ENCODE peak calls at places on chromosomes 6 and 20, in ten cellular contexts. L, H, F, W, N, Z, J, T, U and G are unnamed samples.
A peak's percentile ranks its signal among the peaks of the same experiment; 100 is the strongest.

GRCh38 chr6:41538556-41539182 is 7.5 kb upstream of the FOXP4 start:
- DNase-seq in L (no peak), H (no peak), F (no peak), W (no peak), N (no peak), Z (no peak), J (no peak), T (no peak), U (no peak), G (no peak)

GRCh38 chr6:154590770-154591169 is 80.3 kb upstream of the CNKSR3 start:
- DNase-seq in L (no peak), H (no peak), F (no peak), W (no peak), N (no peak), Z (no peak), J (no peak), T (no peak), U (no peak), G (no peak)

GRCh38 chr6:30555428-30556005 is 772 bp downstream of the GNL1 start:
- DNase-seq in L (no peak), H (peak; percentile 52), F (peak; percentile 67), W (no peak), N (peak; percentile 70), Z (no peak), J (peak; percentile 71), T (peak; percentile 33), U (no peak), G (no peak)

GRCh38 chr20:2742934-2743559 is 50.5 kb downstream of the EBF4 start:
- DNase-seq in L (no peak), H (peak; percentile 87), F (peak; percentile 36), W (no peak), N (no peak), Z (peak; percentile 62), J (peak; percentile 37), T (peak; percentile 63), U (no peak), G (peak; percentile 88)

GRCh38 chr6:143579703-143580102 is 68.2 kb upstream of the FUCA2 start:
- DNase-seq in L (no peak), H (no peak), F (peak; percentile 47), W (no peak), N (no peak), Z (no peak), J (no peak), T (no peak), U (peak; percentile 75), G (no peak)

GRCh38 chr20:61127311-61128044 is 124.6 kb upstream of the CDH4 start:
- DNase-seq in L (no peak), H (no peak), F (no peak), W (no peak), N (no peak), Z (no peak), J (no peak), T (no peak), U (no peak), G (no peak)

GRCh38 chr20:44979090-44979621 is 12.8 kb downstream of the STK4 start:
- DNase-seq in L (no peak), H (no peak), F (no peak), W (peak; percentile 74), N (no peak), Z (peak; percentile 57), J (no peak), T (peak; percentile 57), U (no peak), G (peak; percentile 78)

GRCh38 chr6:55756711-55757110 is 118.7 kb downstream of the BMP5 start:
- DNase-seq in L (no peak), H (no peak), F (no peak), W (no peak), N (no peak), Z (no peak), J (no peak), T (no peak), U (no peak), G (no peak)

GRCh38 chr20:59014680-59015389 is 4.4 kb upstream of the TUBB1 start:
- DNase-seq in L (no peak), H (no peak), F (peak; percentile 46), W (no peak), N (no peak), Z (no peak), J (no peak), T (no peak), U (no peak), G (no peak)

GRCh38 chr6:71157350-71157749 is 131.3 kb upstream of the OGFRL1 start:
- DNase-seq in L (no peak), H (no peak), F (no peak), W (no peak), N (no peak), Z (no peak), J (no peak), T (no peak), U (no peak), G (no peak)

GRCh38 chr6:19833947-19834346 is 3.2 kb upstream of the ID4 start:
- DNase-seq in L (no peak), H (no peak), F (no peak), W (no peak), N (no peak), Z (no peak), J (no peak), T (no peak), U (no peak), G (no peak)

GRCh38 chr20:37137547-37137946 is 41.6 kb upstream of the RPN2 start:
- DNase-seq in L (no peak), H (no peak), F (no peak), W (no peak), N (no peak), Z (no peak), J (no peak), T (no peak), U (no peak), G (no peak)

GRCh38 chr20:8309638-8310037 is 177.6 kb downstream of the PLCB1 start:
- DNase-seq in L (no peak), H (no peak), F (no peak), W (no peak), N (no peak), Z (no peak), J (no peak), T (no peak), U (no peak), G (no peak)

GRCh38 chr6:170046786-170047626 is 243.9 kb downstream of the DLL1 start:
- DNase-seq in L (no peak), H (no peak), F (no peak), W (no peak), N (no peak), Z (no peak), J (no peak), T (no peak), U (no peak), G (no peak)

GRCh38 chr20:4681441-4681840 is 40.3 kb upstream of the PRND start:
- DNase-seq in L (no peak), H (no peak), F (no peak), W (no peak), N (no peak), Z (no peak), J (no peak), T (no peak), U (no peak), G (no peak)

GRCh38 chr6:129575378-129576118 is 134.4 kb downstream of the ARHGAP18 start:
- DNase-seq in L (no peak), H (no peak), F (no peak), W (no peak), N (no peak), Z (no peak), J (no peak), T (no peak), U (peak; percentile 54), G (no peak)

GRCh38 chr20:11451793-11452291 is 465.9 kb upstream of the BTBD3 start:
- DNase-seq in L (no peak), H (no peak), F (no peak), W (no peak), N (no peak), Z (no peak), J (no peak), T (no peak), U (no peak), G (no peak)

GRCh38 chr20:14384411-14384810 is 47.0 kb upstream of the FLRT3 start:
- DNase-seq in L (no peak), H (no peak), F (no peak), W (no peak), N (no peak), Z (no peak), J (no peak), T (no peak), U (no peak), G (no peak)

GRCh38 chr6:100462990-100463684 is 1.6 kb downstream of the SIM1 start:
- DNase-seq in L (no peak), H (no peak), F (no peak), W (no peak), N (no peak), Z (no peak), J (no peak), T (no peak), U (no peak), G (no peak)

GRCh38 chr6:52305385-52305784 is 20.8 kb upstream of the MCM3 start:
- DNase-seq in L (no peak), H (no peak), F (no peak), W (no peak), N (no peak), Z (no peak), J (no peak), T (no peak), U (no peak), G (no peak)